ENCODE peak calls at places on chromosomes 16 and 17, in four cellular contexts. P is neural progenitor cell, Y is A549, I is WTC11. X is an unnamed sample.
A peak's percentile ranks its signal among the peaks of the same experiment; 100 is the strongest.

GRCh38 chr16:10576390-10577304 is 3.8 kb downstream of the EMP2 start:
- DNase-seq in P (no peak), Y (no peak), I (no peak), X (no peak)

GRCh38 chr17:68326681-68327080 is 35.4 kb downstream of the ARSG start:
- DNase-seq in P (no peak), Y (no peak), I (no peak), X (no peak)

GRCh38 chr17:74546586-74546985 is 671 bp upstream of the CD300C start:
- DNase-seq in P (no peak), Y (no peak), I (no peak), X (no peak)

GRCh38 chr17:31535581-31535981 is 144.1 kb downstream of the RAB11FIP4 start:
- DNase-seq in P (no peak), Y (no peak), I (no peak), X (no peak)

GRCh38 chr16:85136213-85136704 is 24.0 kb upstream of the CIBAR2 start:
- DNase-seq in P (no peak), Y (no peak), I (no peak), X (no peak)

GRCh38 chr17:6684881-6685767 is 28.0 kb downstream of the SLC13A5 start:
- DNase-seq in P (no peak), Y (no peak), I (no peak), X (no peak)

GRCh38 chr17:74393323-74393942 is 26.1 kb downstream of the GPR142 start:
- DNase-seq in P (no peak), Y (no peak), I (no peak), X (no peak)

GRCh38 chr17:9436629-9437028 is 139.0 kb downstream of the STX8 start:
- DNase-seq in P (no peak), Y (no peak), I (no peak), X (no peak)

GRCh38 chr17:46976626-46977270 is 2.3 kb downstream of the RPRML start:
- DNase-seq in P (peak; percentile 51), Y (peak; percentile 48), I (no peak), X (no peak)

GRCh38 chr17:17682737-17683675 is 1.7 kb downstream of the RAI1 start:
- DNase-seq in P (peak; percentile 82), Y (peak; percentile 74), I (peak; percentile 59), X (peak; percentile 65)

GRCh38 chr17:48565024-48565558 is 13.1 kb downstream of the HOXB4 start:
- DNase-seq in P (no peak), Y (no peak), I (no peak), X (no peak)

GRCh38 chr17:9612016-9612415 is 33.3 kb upstream of the USP43 start:
- DNase-seq in P (no peak), Y (no peak), I (no peak), X (no peak)

DNA sequence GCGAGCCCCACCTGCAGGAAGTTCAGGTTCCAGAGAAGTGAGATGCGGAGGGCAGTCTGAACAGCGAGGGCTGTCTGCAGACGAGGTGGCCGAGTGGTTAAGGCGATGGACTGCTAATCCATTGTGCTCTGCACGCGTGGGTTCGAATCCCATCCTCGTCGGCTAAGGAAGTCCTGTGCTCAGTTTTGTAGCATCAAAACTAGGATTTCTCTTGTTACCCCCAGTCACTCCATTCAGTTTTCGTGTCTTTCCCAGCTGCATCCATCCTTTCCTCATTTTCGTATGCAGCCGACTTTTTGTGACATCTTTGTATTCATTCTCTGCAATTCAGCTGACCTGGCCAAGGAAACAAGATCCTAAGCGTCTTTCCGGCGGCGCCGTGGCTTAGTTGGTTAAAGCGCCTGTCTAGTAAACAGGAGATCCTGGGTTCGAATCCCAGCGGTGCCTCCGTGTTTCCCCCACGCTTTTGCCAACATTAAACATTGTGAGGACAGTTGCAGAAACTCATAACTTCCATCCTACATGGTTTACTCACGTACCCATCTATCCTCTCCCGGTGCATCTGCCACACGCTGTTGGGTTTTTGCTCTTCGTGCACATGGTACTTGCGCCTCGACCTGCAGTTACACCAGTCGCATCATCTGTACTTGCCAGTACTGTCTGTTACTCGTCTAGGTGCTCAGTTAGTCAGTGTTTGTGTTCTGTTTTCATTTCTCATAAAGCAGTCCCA is 3.0 kb downstream of the BORCS6 start:
- DNase-seq in P (peak; percentile 95), Y (peak; percentile 98), I (peak; percentile 97), X (peak; percentile 86)
- TF ChIP-seq CTCF in P (no peak), Y (peak; percentile 20), I (no peak), X (no peak)

DNA sequence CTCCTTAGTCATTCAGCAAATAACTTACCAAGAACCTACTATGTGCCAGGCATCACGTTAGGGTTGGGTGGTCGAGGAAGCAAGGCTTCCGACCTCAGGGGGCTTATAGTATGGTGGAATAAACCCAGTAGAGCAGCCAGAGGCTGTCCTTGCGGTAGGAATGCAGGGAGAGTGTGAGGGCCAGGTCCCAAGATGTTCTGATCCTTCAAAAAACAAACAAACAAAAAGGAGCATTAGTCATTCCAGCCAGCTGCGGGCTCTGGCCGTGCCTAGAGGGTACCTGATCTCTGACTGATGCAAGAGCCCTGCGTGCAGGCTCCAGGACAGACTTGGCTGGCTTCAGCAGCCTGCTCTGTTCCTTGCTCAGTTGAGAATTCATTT is 18.2 kb downstream of the CYB5D2 start:
- DNase-seq in P (no peak), Y (peak; percentile 90), I (peak; percentile 21), X (peak; percentile 31)
- TF ChIP-seq CTCF in P (no peak), Y (no peak), I (no peak), X (peak; percentile 47)

DNA sequence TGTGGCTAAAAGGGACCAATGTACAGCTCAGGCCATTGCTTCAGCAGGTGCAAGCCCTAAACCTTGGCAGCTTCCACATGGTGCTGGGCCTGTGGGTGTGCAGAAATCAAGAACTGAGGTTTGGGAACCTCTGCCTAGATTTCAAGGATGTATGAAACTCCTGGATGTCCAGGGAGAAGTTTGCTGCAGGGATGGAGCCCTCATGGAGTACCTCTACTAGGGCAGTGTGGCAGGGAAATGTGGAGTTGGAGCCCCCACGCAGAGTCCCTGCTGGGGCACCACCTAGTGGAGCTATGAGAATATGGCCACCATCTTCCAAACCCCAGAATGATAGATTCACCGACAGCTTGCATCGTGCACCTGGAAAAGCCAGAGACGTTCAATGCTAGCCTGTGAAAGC is 13.0 kb downstream of the EFCAB5 start:
- DNase-seq in P (no peak), Y (no peak), I (no peak), X (no peak)
- TF ChIP-seq CTCF in P (no peak), Y (no peak), I (peak; percentile 28), X (peak; percentile 21)

GRCh38 chr16:87056551-87056950 is 260.6 kb downstream of the C16orf95 start:
- DNase-seq in P (no peak), Y (no peak), I (no peak), X (no peak)

GRCh38 chr16:87056083-87056482 is 261.1 kb downstream of the C16orf95 start:
- DNase-seq in P (no peak), Y (peak; percentile 5), I (no peak), X (no peak)

GRCh38 chr16:87058728-87059250 is 258.4 kb downstream of the C16orf95 start:
- DNase-seq in P (no peak), Y (no peak), I (no peak), X (no peak)

GRCh38 chr16:87057951-87058560 is 259.1 kb downstream of the C16orf95 start:
- DNase-seq in P (no peak), Y (no peak), I (no peak), X (no peak)

DNA sequence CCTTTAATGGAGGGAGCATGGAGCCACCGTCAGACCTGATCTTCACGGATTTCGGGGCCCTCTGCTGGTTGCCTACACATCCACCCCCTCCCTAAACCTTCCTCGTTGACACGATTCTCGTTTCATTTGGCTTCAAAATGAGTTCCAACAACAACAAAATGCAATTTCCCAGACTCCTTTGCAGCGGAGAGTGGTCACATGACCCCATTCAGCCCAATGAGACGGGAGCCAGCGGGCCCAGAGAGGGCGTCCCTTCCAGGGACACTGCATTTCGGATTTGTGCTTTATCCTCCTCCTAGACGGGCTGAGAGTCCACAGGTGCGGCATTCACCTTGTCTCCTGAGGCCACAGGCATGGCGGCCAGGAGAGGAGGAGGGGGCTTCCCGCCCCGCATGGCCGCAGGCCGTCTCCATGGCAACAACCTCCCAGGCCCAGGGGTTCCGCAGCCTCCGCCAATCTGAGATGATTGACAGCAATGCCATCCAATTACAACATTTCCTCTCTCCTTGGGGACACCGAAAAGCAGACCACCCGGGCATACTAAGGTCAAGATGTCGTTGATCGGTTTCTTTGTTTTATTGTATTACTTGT is 259.8 kb downstream of the C16orf95 start:
- DNase-seq in P (peak; percentile 33), Y (no peak), I (peak; percentile 50), X (no peak)
- TF ChIP-seq CTCF in P (peak; percentile 45), Y (no peak), I (no peak), X (peak; percentile 39)

DNA sequence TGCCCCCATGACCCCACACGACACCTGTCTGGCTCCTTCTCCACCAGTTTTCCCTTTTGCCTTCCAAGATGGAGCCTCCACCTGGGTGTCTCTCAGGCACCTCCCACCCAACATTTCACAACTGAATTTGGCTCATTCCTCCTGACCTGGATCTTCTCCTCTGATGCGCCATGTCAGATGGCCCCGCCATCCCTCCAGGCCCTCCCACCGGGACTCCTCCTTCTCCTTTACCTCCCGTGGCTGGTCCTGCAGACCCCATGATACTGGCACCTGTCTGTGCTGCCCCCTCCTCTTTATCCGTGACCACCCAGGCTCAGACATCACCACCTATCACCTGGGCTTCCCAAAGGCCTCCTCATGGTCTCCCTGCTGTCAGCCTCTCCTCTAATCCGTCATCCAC is 4.7 kb downstream of the TRPV3 start:
- DNase-seq in P (no peak), Y (no peak), I (no peak), X (no peak)
- TF ChIP-seq CTCF in P (no peak), Y (no peak), I (no peak), X (no peak)

GRCh38 chr16:48291754-48292153 is 44.4 kb upstream of the ABCC11 start:
- DNase-seq in P (no peak), Y (no peak), I (no peak), X (no peak)
- TF ChIP-seq CTCF in P (no peak), Y (no peak), I (no peak), X (no peak)

GRCh38 chr17:79053251-79053925 is 21.2 kb upstream of the ENGASE start:
- DNase-seq in P (no peak), Y (no peak), I (no peak), X (no peak)
- TF ChIP-seq CTCF in P (no peak), Y (no peak), I (no peak), X (no peak)

DNA sequence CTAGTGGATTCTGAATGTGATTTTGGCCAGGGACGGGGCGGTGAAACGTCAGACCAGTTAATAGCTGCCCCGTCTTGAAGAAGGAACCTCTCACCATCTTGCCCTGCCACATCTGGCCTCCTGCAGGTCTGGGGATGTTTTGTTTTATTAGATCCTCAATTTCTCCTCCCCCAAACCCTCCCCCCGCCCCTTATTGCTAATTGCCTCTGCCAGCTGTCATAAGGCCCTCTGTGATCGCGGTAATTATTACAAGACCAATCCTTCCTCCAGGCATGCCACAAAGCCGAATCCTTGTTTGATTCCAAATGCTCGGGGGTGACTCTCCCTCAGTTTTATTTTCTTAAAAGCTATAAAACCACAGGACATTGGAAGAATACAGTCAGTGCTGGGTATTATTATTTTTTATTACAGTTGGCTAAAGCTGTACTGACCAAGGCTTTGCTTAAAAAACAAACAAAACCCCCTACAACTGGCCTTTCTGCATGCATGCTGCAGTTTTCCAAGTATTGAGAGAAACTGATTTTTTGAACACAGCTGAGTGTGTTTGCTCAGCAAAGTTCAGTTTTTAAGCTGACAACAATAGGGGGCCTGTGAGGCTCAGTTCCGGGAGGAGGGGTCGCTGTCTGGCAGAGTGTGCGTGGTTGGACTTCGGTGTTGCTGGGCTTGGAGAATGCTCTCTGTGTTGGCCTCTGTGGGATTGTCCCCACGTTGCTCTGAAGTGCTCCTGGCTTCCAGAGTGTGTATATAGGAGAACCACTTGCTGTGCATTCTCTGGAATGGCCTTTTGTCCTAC is 1.7 kb downstream of the KSR1 start:
- DNase-seq in P (peak; percentile 70), Y (no peak), I (no peak), X (peak; percentile 63)
- TF ChIP-seq CTCF in P (peak; percentile 24), Y (no peak), I (no peak), X (no peak)